ENCODE peak calls at places on chromosomes 1 and 21, in six cellular contexts. D is tibial nerve, K is upper lobe of left lung, Q is adrenal gland, T is uterus, X is A549. M is an unnamed sample.
A peak's percentile ranks its signal among the peaks of the same experiment; 100 is the strongest.

GRCh38 chr1:151539321-151540020 is 638 bp upstream of the TUFT1 start:
- DNase-seq in T (peak; percentile 81), D (peak; percentile 46), X (peak; percentile 57), Q (peak; percentile 87), K (peak; percentile 92), M (peak; percentile 26)

GRCh38 chr1:2493691-2494322 is 17.7 kb downstream of the PLCH2 start:
- DNase-seq in X (no peak), K (no peak), D (no peak), Q (no peak), T (no peak), M (no peak)

GRCh38 chr1:116111196-116112021 is at the start of gene MAB21L3:
- DNase-seq in X (no peak), T (no peak), D (no peak), K (peak; percentile 43), Q (no peak), M (no peak)

GRCh38 chr1:156625436-156626078 is 6.3 kb downstream of the HAPLN2 start:
- DNase-seq in Q (peak; percentile 54), K (peak; percentile 36), T (peak; percentile 62), X (no peak), D (peak; percentile 64), M (no peak)

GRCh38 chr1:111422546-111423391 is 4.8 kb downstream of the OVGP1 start:
- DNase-seq in X (no peak), T (no peak), D (no peak), Q (no peak), K (peak; percentile 77), M (no peak)

GRCh38 chr1:16076003-16076870 is 2.8 kb upstream of the FAM131C start:
- DNase-seq in T (peak; percentile 82), X (peak; percentile 70), Q (peak; percentile 95), K (no peak), D (no peak), M (no peak)

GRCh38 chr21:42542596-42542995 is 28.9 kb downstream of the SLC37A1 start:
- DNase-seq in X (no peak), D (no peak), T (no peak), K (no peak), Q (no peak), M (no peak)

GRCh38 chr1:19084206-19084738 is 125.8 kb downstream of the UBR4 start:
- DNase-seq in X (no peak), D (no peak), T (no peak), Q (no peak), K (no peak), M (no peak)

GRCh38 chr1:211829343-211830054 is 1.1 kb downstream of the LPGAT1 start:
- DNase-seq in Q (peak; percentile 47), K (no peak), X (peak; percentile 72), T (peak; percentile 18), D (no peak), M (no peak)

GRCh38 chr1:36984675-36985074 is 49.6 kb downstream of the GRIK3 start:
- DNase-seq in Q (no peak), K (no peak), X (no peak), T (no peak), D (no peak), M (no peak)

GRCh38 chr21:20779321-20779720 is 218.9 kb upstream of the NCAM2 start:
- DNase-seq in K (no peak), Q (no peak), T (no peak), D (no peak), X (no peak), M (no peak)

GRCh38 chr1:84600796-84601195 is 26.6 kb upstream of the CTBS start:
- DNase-seq in K (no peak), T (no peak), X (no peak), Q (no peak), D (no peak), M (no peak)

GRCh38 chr1:24508911-24509310 is 6.3 kb downstream of the RCAN3 start:
- DNase-seq in D (no peak), K (no peak), X (no peak), T (no peak), Q (no peak), M (no peak)

GRCh38 chr1:184433928-184434502 is 47.2 kb downstream of the C1orf21 start:
- DNase-seq in X (no peak), T (no peak), K (no peak), Q (no peak), D (no peak), M (no peak)

GRCh38 chr21:39518055-39518844 is 66.5 kb downstream of the SH3BGR start:
- DNase-seq in Q (no peak), K (peak; percentile 31), X (peak; percentile 69), D (peak; percentile 23), T (peak; percentile 38), M (no peak)

GRCh38 chr1:13808729-13809131 is 108.7 kb downstream of the PRDM2 start:
- DNase-seq in T (peak; percentile 38), Q (peak; percentile 39), D (peak; percentile 39), K (no peak), X (no peak), M (no peak)

GRCh38 chr1:220708929-220709801 is 19.0 kb downstream of the C1orf115 start:
- DNase-seq in Q (no peak), K (no peak), X (no peak), T (no peak), D (no peak), M (no peak)

GRCh38 chr21:46093668-46094400 is 4.1 kb upstream of the COL6A2 start:
- DNase-seq in Q (no peak), X (no peak), K (peak; percentile 20), T (no peak), D (no peak), M (no peak)

GRCh38 chr1:161119379-161120061 is 1.6 kb downstream of the NIT1 start:
- DNase-seq in X (peak; percentile 85), K (peak; percentile 32), D (no peak), Q (peak; percentile 80), T (no peak), M (no peak)

GRCh38 chr1:155168456-155169210 is 4.5 kb downstream of the KRTCAP2 start:
- DNase-seq in D (no peak), X (no peak), K (no peak), Q (no peak), T (no peak), M (no peak)

GRCh38 chr1:65150583-65151263 is 2.7 kb downstream of the AK4 start:
- DNase-seq in D (no peak), T (no peak), Q (no peak), K (no peak), X (no peak), M (no peak)

GRCh38 chr1:183080406-183080805 is 57.2 kb downstream of the LAMC1 start:
- DNase-seq in K (no peak), Q (no peak), D (no peak), T (no peak), X (no peak), M (no peak)

GRCh38 chr1:28021064-28021463 is 61.3 kb downstream of the XKR8 start:
- DNase-seq in K (no peak), Q (no peak), X (no peak), D (no peak), T (no peak), M (no peak)

GRCh38 chr1:59061876-59062275 is 235.0 kb upstream of the FGGY start:
- DNase-seq in T (peak; percentile 80), Q (peak; percentile 33), D (peak; percentile 83), K (peak; percentile 33), X (no peak), M (no peak)

DNA sequence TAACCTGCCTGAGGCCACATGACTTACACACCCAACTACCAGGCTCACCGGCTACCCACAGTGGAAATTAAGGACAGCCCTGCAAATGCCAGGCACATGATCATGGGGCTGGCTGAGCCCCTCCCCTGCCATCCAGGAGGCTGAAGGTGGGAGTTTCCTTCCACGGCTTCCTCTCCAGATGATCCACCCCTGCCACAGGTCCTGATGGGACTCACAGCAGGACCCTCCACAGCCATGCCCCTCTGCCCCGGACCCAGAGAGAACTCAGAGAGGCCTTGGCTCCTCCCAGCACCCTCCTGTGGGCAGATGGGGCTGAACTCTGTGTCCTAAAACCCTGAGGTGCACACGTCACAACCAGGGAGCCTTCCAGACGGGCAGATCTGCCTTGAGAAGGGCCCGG is 29.1 kb upstream of the CASZ1 start:
- DNase-seq in K (no peak), X (no peak), Q (no peak), D (no peak), T (peak; percentile 36), M (no peak)
- H3K27ac ChIP-seq in K (no peak overlapping the region), X (no peak overlapping the region), Q (no peak overlapping the region), D (no peak overlapping the region), T (peak overlapping the region; percentile 84), M (peak overlapping the region; percentile 88)

GRCh38 chr1:21263653-21264225 is 26.5 kb downstream of the ECE1 start:
- DNase-seq in T (no peak), Q (no peak), D (no peak), K (no peak), X (no peak), M (no peak)

GRCh38 chr1:21263052-21263429 is 27.2 kb downstream of the ECE1 start:
- DNase-seq in Q (no peak), D (no peak), T (no peak), K (no peak), X (no peak), M (no peak)

GRCh38 chr1:21260405-21261129 is 29.7 kb downstream of the ECE1 start:
- DNase-seq in D (no peak), Q (no peak), K (no peak), T (no peak), X (no peak), M (no peak)

GRCh38 chr1:21261551-21262281 is 28.5 kb downstream of the ECE1 start:
- DNase-seq in T (peak; percentile 82), D (peak; percentile 73), Q (peak; percentile 90), K (peak; percentile 68), X (peak; percentile 81), M (no peak)

GRCh38 chr1:21262282-21263051 is 27.8 kb downstream of the ECE1 start:
- DNase-seq in X (peak; percentile 38), K (no peak), Q (peak; percentile 91), D (peak; percentile 78), T (peak; percentile 82), M (no peak)
- TF ChIP-seq POLR2A in X (no peak), K (no peak), Q (peak; percentile 56), D (no peak), T (no peak), M (no peak)

GRCh38 chr1:230091473-230092231 is 24.6 kb downstream of the GALNT2 start:
- DNase-seq in K (no peak), Q (no peak), X (no peak), T (no peak), D (no peak), M (no peak)
- H3K4me1 ChIP-seq in K (no peaks in the 10 kb centered on the region), Q (peaks cover 20% of the 10 kb centered on the region), X (peaks cover 58% of the 10 kb centered on the region), T (no peaks in the 10 kb centered on the region), D (peaks cover 33% of the 10 kb centered on the region), M (peaks cover 12% of the 10 kb centered on the region)

GRCh38 chr1:11701981-11702803 is 10.7 kb downstream of the DRAXIN start:
- DNase-seq in Q (no peak), D (no peak), X (no peak), K (no peak), T (no peak), M (no peak)

GRCh38 chr1:11704226-11704619 is 12.7 kb downstream of the DRAXIN start:
- DNase-seq in X (no peak), K (no peak), Q (no peak), D (no peak), T (no peak), M (no peak)

GRCh38 chr1:11703357-11704225 is 12.1 kb downstream of the DRAXIN start:
- DNase-seq in K (no peak), Q (no peak), X (no peak), T (no peak), D (no peak), M (no peak)

GRCh38 chr1:11700655-11701467 is 9.4 kb downstream of the DRAXIN start:
- DNase-seq in T (no peak), K (no peak), Q (no peak), D (no peak), X (no peak), M (no peak)

GRCh38 chr1:11701551-11701961 is 10.0 kb downstream of the DRAXIN start:
- DNase-seq in K (no peak), D (no peak), T (no peak), X (no peak), Q (peak; percentile 68), M (no peak)
- H3K27ac ChIP-seq in K (no peak overlapping the region), D (peak overlapping the region; percentile 52), T (no peak overlapping the region), X (no peak overlapping the region), Q (no peak overlapping the region), M (no peak overlapping the region)

M was measured in esophagus squamous epithelium.